ENCODE peak calls at places on chromosomes 13 and 19, in nine cellular contexts. F is A549, A is uterus, E is sigmoid colon, N is GM12891, S is stomach, J is body of pancreas, B is tibial nerve, K is lower leg skin. I is an unnamed sample.

GRCh38 chr13:20989883-20990282 is 71.5 kb downstream of the LATS2 start:
- DNase-seq in B (no peak), A (no peak), J (no peak), K (no peak), F (no peak), S (no peak), N (no peak), E (no peak), I (no peak)

GRCh38 chr13:112435973-112436372 is 59.8 kb downstream of the SPACA7 start:
- DNase-seq in E (no peak), A (no peak), J (no peak), N (no peak), K (no peak), B (no peak), S (no peak), F (no peak), I (no peak)

GRCh38 chr13:29523199-29523931 is 72.1 kb downstream of the SLC7A1 start:
- DNase-seq in E (no peak), A (no peak), N (no peak), B (peak; percentile 63), K (no peak), F (no peak), S (no peak), J (peak; percentile 15), I (no peak)

GRCh38 chr19:51546650-51547396 is 15.4 kb upstream of the SIGLEC6 start:
- DNase-seq in B (no peak), S (no peak), F (no peak), J (no peak), A (no peak), N (no peak), K (no peak), E (no peak), I (no peak)

GRCh38 chr19:29969891-29970290 is 27.9 kb downstream of the URI1 start:
- DNase-seq in K (no peak), A (no peak), E (no peak), J (no peak), S (no peak), F (no peak), N (no peak), B (no peak), I (no peak)

GRCh38 chr13:75452564-75452963 is 29.4 kb downstream of the TBC1D4 start:
- DNase-seq in F (no peak), E (no peak), B (no peak), J (no peak), N (no peak), K (no peak), S (no peak), A (no peak), I (no peak)

GRCh38 chr13:36981156-36981743 is 17.9 kb downstream of the ALG5 start:
- DNase-seq in S (no peak), F (peak; percentile 45), A (no peak), J (no peak), K (no peak), E (no peak), N (no peak), B (no peak), I (no peak)

GRCh38 chr19:7152568-7152967 is 83.1 kb downstream of the ZNF557 start:
- DNase-seq in K (no peak), N (no peak), F (peak; percentile 37), J (no peak), E (peak; percentile 48), S (no peak), B (no peak), A (no peak), I (no peak)

GRCh38 chr19:32550666-32551065 is 30.3 kb upstream of the PDCD5 start:
- DNase-seq in N (no peak), B (no peak), E (no peak), K (no peak), S (no peak), F (no peak), J (no peak), A (no peak), I (no peak)

GRCh38 chr19:47398707-47399106 is 20.6 kb downstream of the MEIS3 start:
- DNase-seq in A (no peak), B (no peak), E (no peak), S (no peak), F (no peak), K (no peak), N (no peak), J (no peak), I (no peak)

GRCh38 chr19:9673912-9674668 is 810 bp downstream of the ZNF562 start:
- DNase-seq in E (no peak), A (no peak), N (no peak), K (no peak), B (no peak), J (no peak), F (peak; percentile 27), S (no peak), I (no peak)

GRCh38 chr19:47373246-47374240 is 24.4 kb downstream of the DHX34 start:
- DNase-seq in S (no peak), J (no peak), F (no peak), N (no peak), A (no peak), B (no peak), E (no peak), K (no peak), I (no peak)

GRCh38 chr13:30881931-30882899 is 23.9 kb upstream of the MEDAG start:
- DNase-seq in N (no peak), S (no peak), J (no peak), E (no peak), K (no peak), B (no peak), F (no peak), A (no peak), I (no peak)

GRCh38 chr13:23469901-23470525 is 36.5 kb upstream of the SACS start:
- DNase-seq in S (no peak), N (no peak), F (peak; percentile 6), A (no peak), E (no peak), K (no peak), J (no peak), B (no peak), I (no peak)

GRCh38 chr13:40207110-40207478 is 459.3 kb downstream of the FOXO1 start:
- DNase-seq in A (no peak), J (no peak), E (no peak), N (no peak), F (no peak), K (no peak), B (no peak), S (no peak), I (no peak)

GRCh38 chr13:45601680-45602079 is 13.9 kb downstream of the ERICH6B start:
- DNase-seq in S (no peak), J (no peak), F (no peak), N (no peak), A (no peak), E (no peak), B (no peak), K (no peak), I (no peak)

GRCh38 chr19:9877775-9878510 is 42.8 kb downstream of the PIN1 start:
- DNase-seq in A (no peak), S (no peak), B (no peak), N (no peak), K (no peak), F (no peak), E (no peak), J (no peak), I (no peak)

GRCh38 chr13:92896842-92897241 is 329.8 kb upstream of the GPC6 start:
- DNase-seq in F (peak; percentile 5), J (no peak), N (no peak), B (no peak), A (no peak), K (no peak), S (no peak), E (no peak), I (no peak)

GRCh38 chr13:92901739-92902138 is 324.9 kb upstream of the GPC6 start:
- DNase-seq in B (no peak), E (no peak), A (no peak), S (no peak), F (no peak), N (no peak), K (no peak), J (no peak), I (no peak)

DNA sequence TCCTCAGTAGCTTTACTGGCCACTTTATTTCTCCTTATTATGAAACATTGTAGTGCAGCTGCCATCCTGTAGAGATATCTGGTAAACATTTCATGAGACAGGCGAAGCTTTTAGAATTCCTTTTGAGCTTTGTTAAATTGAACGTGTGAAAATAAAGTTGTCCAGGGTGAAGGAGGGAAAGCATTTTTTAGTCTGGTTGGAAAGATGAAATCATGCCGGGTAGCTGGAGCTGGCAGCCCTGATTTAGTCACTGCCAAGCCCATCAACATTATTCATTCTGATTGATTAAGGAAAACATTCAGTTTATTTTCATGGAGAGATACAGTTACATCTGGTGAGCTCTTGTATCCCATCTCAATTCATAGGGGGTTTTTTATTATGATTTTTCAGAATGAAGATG is 326.2 kb upstream of the GPC6 start:
- DNase-seq in S (no peak), E (no peak), F (no peak), J (no peak), N (no peak), A (no peak), B (no peak), K (no peak), I (no peak)
- TF ChIP-seq POLR2A in S (no peak), E (no peak), F (no peak), J (no peak), N (no peak), A (no peak), B (no peak), K (no peak), I (no peak)

DNA sequence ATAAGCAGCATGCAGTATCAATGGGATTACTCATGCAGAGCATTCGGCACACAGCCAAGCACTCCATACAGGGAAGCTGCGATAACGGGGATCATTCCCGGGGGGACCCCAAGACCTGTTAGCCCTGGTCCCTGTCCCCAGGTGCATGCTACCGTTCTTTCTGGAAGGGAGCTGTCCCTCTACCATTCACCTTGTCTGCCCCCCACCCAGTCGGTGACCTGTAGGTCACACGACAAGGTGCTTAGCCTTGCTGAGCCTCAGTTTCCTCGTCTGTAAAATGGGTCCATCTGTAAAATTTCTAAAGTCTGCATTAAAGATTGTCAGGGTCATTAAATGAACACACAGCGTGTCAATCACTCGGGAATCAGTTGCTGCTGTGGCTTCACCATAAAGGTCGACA is 6.8 kb upstream of the ACP7 start:
- DNase-seq in J (no peak), B (no peak), E (no peak), F (no peak), S (no peak), N (no peak), A (no peak), K (no peak), I (no peak)
- TF ChIP-seq POLR2A in J (no peak), B (no peak), E (no peak), F (no peak), S (no peak), N (no peak), A (no peak), K (no peak), I (no peak)

DNA sequence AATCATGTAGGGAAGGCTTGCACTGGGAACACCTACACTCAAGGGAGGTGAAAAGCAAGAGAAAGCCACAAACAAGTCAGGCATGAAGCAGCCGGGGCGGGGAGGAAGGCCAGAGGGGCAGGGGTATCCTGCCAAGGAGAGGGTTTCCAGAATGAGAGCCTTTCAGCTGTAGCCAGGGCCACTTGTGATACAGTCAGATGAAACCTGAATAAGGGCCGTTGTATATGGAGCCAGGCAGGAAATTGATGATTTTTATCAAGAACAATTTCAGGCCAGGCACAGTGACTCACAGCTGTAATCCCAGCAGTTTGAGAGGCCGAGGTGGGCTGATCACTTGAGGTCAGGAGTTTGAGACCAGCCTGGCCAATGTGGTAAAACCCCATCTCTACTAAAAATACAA is 4.4 kb downstream of the TRPM4 start:
- DNase-seq in E (no peak), A (no peak), S (no peak), N (no peak), B (no peak), K (no peak), J (no peak), F (no peak), I (no peak)
- TF ChIP-seq POLR2A in E (no peak), A (no peak), S (no peak), N (no peak), B (no peak), K (no peak), J (no peak), F (no peak), I (no peak)

GRCh38 chr13:28138756-28139470 is 568 bp downstream of the PAN3 start:
- DNase-seq in J (peak; percentile 91), A (peak; percentile 78), E (peak; percentile 93), N (peak; percentile 58), B (peak; percentile 87), S (peak; percentile 77), F (peak; percentile 83), K (peak; percentile 84), I (peak; percentile 27)
- TF ChIP-seq POLR2A in J (peak; percentile 70), A (peak; percentile 70), E (peak; percentile 44), N (peak; percentile 66), B (peak; percentile 49), S (no peak), F (peak; percentile 48), K (no peak), I (peak; percentile 59)

I was measured in H54.